ENCODE peak calls at places on chromosomes 12 and 14, in six cellular contexts. U is AG04450, W is tibial artery, L is IMR-90, H is keratinocyte, K is PC-3. O is an unnamed sample.
A peak's percentile ranks its signal among the peaks of the same experiment; 100 is the strongest.

GRCh38 chr12:52441320-52441911 is 7.2 kb upstream of the KRT75 start:
- DNase-seq in U (no peak), W (no peak), L (peak; percentile 2), H (no peak), K (peak; percentile 76), O (no peak)

GRCh38 chr14:50798048-50798421 is 32.9 kb downstream of the NIN start:
- DNase-seq in U (no peak), W (no peak), L (no peak), H (no peak), K (no peak), O (no peak)

GRCh38 chr14:79549515-79549914 is 661.8 kb downstream of the DIO2 start:
- DNase-seq in U (no peak), W (no peak), L (peak; percentile 59), H (no peak), K (no peak), O (no peak)

GRCh38 chr12:108324678-108325358 is 14.3 kb downstream of the CMKLR1 start:
- DNase-seq in U (no peak), W (no peak), L (no peak), H (no peak), K (no peak), O (no peak)

GRCh38 chr14:25833341-25834121 is 764.3 kb downstream of the NOVA1 start:
- DNase-seq in U (no peak), W (no peak), L (no peak), H (no peak), K (peak; percentile 45), O (no peak)

GRCh38 chr14:92590941-92591340 is 77.4 kb downstream of the RIN3 start:
- DNase-seq in U (no peak), W (no peak), L (no peak), H (no peak), K (no peak), O (no peak)

GRCh38 chr12:132449565-132450390 is 40.2 kb upstream of the FBRSL1 start:
- DNase-seq in U (no peak), W (no peak), L (no peak), H (no peak), K (no peak), O (no peak)

GRCh38 chr12:71955946-71956345 is 17.3 kb downstream of the TPH2 start:
- DNase-seq in U (peak; percentile 65), W (no peak), L (peak; percentile 89), H (no peak), K (no peak), O (peak; percentile 82)

GRCh38 chr12:6607751-6608591 is 792 bp upstream of the CHD4 start:
- DNase-seq in U (no peak), W (peak; percentile 77), L (peak; percentile 25), H (peak; percentile 65), K (peak; percentile 78), O (peak; percentile 29)

GRCh38 chr12:19999793-20000138 is 368.6 kb upstream of the PDE3A start:
- DNase-seq in U (no peak), W (no peak), L (no peak), H (no peak), K (no peak), O (no peak)

GRCh38 chr14:61188196-61188595 is 92.9 kb downstream of the TMEM30B start:
- DNase-seq in U (no peak), W (peak; percentile 81), L (no peak), H (no peak), K (no peak), O (no peak)

GRCh38 chr12:29171421-29172258 is 22.6 kb downstream of the FAR2 start:
- DNase-seq in U (no peak), W (no peak), L (no peak), H (no peak), K (no peak), O (no peak)

GRCh38 chr14:106792543-106792942 is 1266.2 kb downstream of the TMEM121 start:
- DNase-seq in U (no peak), W (no peak), L (no peak), H (no peak), K (no peak), O (no peak)

GRCh38 chr14:86790408-86791364 is 1202.3 kb downstream of the GALC start:
- DNase-seq in U (no peak), W (no peak), L (no peak), H (no peak), K (no peak), O (no peak)

GRCh38 chr12:49821375-49822287 is 6.6 kb downstream of the NCKAP5L start:
- DNase-seq in U (no peak), W (peak; percentile 58), L (no peak), H (no peak), K (no peak), O (no peak)

GRCh38 chr12:41304526-41304925 is 116.4 kb downstream of the PDZRN4 start:
- DNase-seq in U (no peak), W (no peak), L (no peak), H (no peak), K (peak; percentile 82), O (no peak)

GRCh38 chr12:106247731-106248176 is at the start of gene CKAP4:
- DNase-seq in U (no peak), W (peak; percentile 92), L (peak; percentile 82), H (no peak), K (peak; percentile 82), O (peak; percentile 43)

GRCh38 chr12:106248177-106248848 is 493 bp upstream of the CKAP4 start:
- DNase-seq in U (no peak), W (peak; percentile 84), L (peak; percentile 81), H (no peak), K (peak; percentile 58), O (peak; percentile 59)

GRCh38 chr12:106245767-106246166 is 2.1 kb downstream of the CKAP4 start:
- DNase-seq in U (no peak), W (peak; percentile 86), L (peak; percentile 54), H (no peak), K (peak; percentile 78), O (peak; percentile 74)

GRCh38 chr12:106248849-106249371 is 1.1 kb upstream of the CKAP4 start:
- DNase-seq in U (no peak), W (no peak), L (peak; percentile 68), H (no peak), K (peak; percentile 42), O (peak; percentile 71)

DNA sequence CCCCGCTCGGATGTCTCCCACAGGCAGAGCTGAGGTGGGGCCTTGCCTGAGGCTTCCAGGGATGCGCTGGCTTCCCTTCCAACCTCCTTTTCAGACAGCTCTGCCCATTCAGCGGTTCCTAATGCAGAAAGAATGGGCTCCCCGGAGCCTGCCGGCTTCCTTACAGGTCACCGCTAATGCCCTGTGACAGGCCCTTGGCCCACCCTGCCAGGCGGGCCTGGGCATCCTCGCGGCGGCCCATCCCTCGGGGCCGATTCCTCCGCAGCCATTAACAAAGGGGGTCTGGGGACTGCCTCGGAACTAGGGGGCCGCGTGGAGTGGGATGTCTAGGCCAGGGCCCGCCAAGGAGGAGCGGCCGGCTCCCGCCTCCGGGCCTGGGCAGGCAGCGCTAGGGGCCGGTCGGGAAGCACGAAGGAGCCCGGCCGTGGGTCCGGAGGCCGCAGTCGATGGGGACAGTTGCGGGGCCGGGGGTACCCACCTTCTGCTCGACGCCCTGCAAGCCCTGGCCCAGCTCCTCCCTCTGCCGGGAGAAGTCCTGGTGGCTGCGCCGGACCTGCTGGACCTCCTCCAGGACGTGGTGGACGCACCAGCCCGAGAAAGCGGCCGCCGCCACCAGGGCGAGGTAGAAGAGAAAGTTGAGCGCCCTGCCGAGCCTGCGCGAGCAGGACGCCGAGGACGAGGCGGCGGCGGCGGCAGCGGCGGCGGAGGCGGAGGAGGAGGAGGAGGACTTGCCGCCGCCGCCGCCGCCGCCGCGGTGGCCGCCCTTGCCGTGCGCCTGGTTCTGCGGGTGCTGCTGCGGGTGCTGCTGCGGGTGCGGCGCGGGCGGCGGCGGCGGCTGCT is 709 bp downstream of the CKAP4 start:
- DNase-seq in U (no peak), W (peak; percentile 80), L (peak; percentile 61), H (no peak), K (peak; percentile 57), O (peak; percentile 62)
- TF ChIP-seq CTCF in U (peak; percentile 8), W (peak; percentile 22), L (no peak), H (no peak), K (no peak), O (no peak)

DNA sequence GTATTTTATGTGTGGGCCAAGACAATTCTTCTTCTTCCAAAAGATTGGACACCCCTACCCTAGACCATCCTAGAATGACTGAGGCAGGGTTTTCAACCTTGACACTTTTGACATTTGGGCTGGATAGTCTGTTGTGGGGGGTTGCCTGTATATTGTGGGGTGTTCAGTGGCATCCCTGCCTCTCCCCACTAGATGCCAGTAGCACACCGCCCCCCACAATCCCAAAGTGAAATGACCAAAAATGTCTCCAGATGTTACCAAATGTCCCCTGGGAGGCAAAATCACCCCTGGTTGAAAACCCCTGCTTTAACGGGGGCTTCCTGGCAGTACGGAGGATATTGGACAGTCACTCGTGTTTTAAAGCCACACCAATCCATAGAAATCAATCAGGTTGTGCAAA is 219.6 kb downstream of the PHETA1 start:
- DNase-seq in U (no peak), W (no peak), L (no peak), H (no peak), K (no peak), O (no peak)
- TF ChIP-seq CTCF in U (no peak), W (no peak), L (no peak), H (no peak), K (peak; percentile 27), O (no peak)

GRCh38 chr12:44976246-44976645 is 74.7 kb downstream of the DBX2 start:
- DNase-seq in U (no peak), W (no peak), L (no peak), H (no peak), K (no peak), O (no peak)

GRCh38 chr12:44968960-44969359 is 81.9 kb downstream of the DBX2 start:
- DNase-seq in U (no peak), W (no peak), L (no peak), H (no peak), K (no peak), O (no peak)

DNA sequence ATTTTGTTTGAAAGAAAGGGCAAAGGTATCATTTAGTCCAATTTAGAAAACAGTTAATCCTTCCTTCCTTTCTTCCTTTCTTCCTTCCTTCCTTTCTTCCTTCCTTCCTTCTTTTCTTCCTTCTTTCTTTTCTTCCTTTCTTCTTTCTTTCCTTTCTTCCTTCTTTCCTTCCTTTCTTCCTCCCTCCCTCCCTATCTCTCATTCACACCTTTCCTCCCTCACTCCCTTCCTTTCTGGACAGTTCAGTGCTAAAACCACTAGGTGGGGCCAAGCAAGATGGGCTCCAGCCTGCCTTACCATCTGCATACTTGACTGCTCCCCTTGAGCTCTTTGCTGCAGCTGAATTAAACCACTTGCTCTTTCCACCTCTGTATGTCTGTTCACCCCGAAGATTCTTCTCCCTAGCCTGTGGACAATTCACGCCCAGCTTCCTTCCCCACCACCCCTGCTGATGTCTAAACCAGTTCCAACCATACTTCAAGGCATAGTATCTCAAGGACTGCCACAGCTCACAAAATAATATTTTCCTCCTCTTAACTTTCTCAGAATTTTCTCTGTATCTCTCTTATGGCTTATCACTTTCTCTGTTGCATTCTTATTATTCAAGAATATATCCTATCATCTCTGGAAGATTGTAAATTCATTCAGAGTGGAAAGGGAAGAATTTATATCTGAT is 78.0 kb downstream of the DBX2 start:
- DNase-seq in U (no peak), W (no peak), L (no peak), H (no peak), K (peak; percentile 43), O (no peak)
- TF ChIP-seq CTCF in U (peak; percentile 49), W (no peak), L (no peak), H (peak; percentile 77), K (peak; percentile 70), O (peak; percentile 36)

GRCh38 chr12:126706300-126706699 is 1560.7 kb upstream of the TMEM132C start:
- DNase-seq in U (no peak), W (no peak), L (no peak), H (no peak), K (peak; percentile 4), O (no peak)

GRCh38 chr12:126708492-126708896 is 1558.5 kb upstream of the TMEM132C start:
- DNase-seq in U (no peak), W (no peak), L (no peak), H (no peak), K (peak; percentile 7), O (no peak)

GRCh38 chr12:126700115-126700514 is 1566.9 kb upstream of the TMEM132C start:
- DNase-seq in U (no peak), W (no peak), L (no peak), H (no peak), K (no peak), O (no peak)

GRCh38 chr12:126704609-126705008 is 1562.4 kb upstream of the TMEM132C start:
- DNase-seq in U (no peak), W (no peak), L (no peak), H (no peak), K (peak; percentile 11), O (no peak)
- TF ChIP-seq CTCF in U (no peak), W (no peak), L (no peak), H (no peak), K (peak; percentile 50), O (peak; percentile 42)